ENCODE peak calls at places on chromosomes 7 and 10, in four cellular contexts. One of them, this sample, is unnamed.

GRCh38 chr7:104106106-104106505 is 101.7 kb downstream of the ORC5 start:
- DNase-seq in K562: peak
- DNase-seq in GM12878: no peak
- DNase-seq in A549: no peak
- DNase-seq in this sample: peak

GRCh38 chr7:117112640-117113039 is 159.3 kb downstream of the ST7 start:
- DNase-seq in A549: no peak
- DNase-seq in GM12878: no peak
- DNase-seq in K562: no peak
- DNase-seq in this sample: no peak

GRCh38 chr10:32983333-32983909 is 25.4 kb upstream of the ITGB1 start:
- DNase-seq in A549: peak
- DNase-seq in GM12878: no peak
- DNase-seq in K562: no peak
- DNase-seq in this sample: peak

GRCh38 chr7:43018446-43018845 is 86.3 kb downstream of the MRPL32 start:
- DNase-seq in K562: no peak
- DNase-seq in A549: no peak
- DNase-seq in GM12878: no peak
- DNase-seq in this sample: no peak

GRCh38 chr7:76282344-76283253 is 19.9 kb upstream of the HSPB1 start:
- DNase-seq in A549: no peak
- DNase-seq in GM12878: no peak
- DNase-seq in K562: peak
- DNase-seq in this sample: no peak

GRCh38 chr10:44395396-44395795 is 10.5 kb upstream of the CXCL12 start:
- DNase-seq in K562: no peak
- DNase-seq in A549: no peak
- DNase-seq in GM12878: no peak
- DNase-seq in this sample: no peak

GRCh38 chr7:140316165-140316661 is 82.1 kb downstream of the SLC37A3 start:
- DNase-seq in GM12878: no peak
- DNase-seq in A549: peak
- DNase-seq in K562: peak
- DNase-seq in this sample: no peak

GRCh38 chr10:108454793-108455192 is 1290.3 kb upstream of the SORCS1 start:
- DNase-seq in GM12878: no peak
- DNase-seq in K562: no peak
- DNase-seq in A549: no peak
- DNase-seq in this sample: no peak

GRCh38 chr10:91565241-91565640 is 67.6 kb downstream of the PPP1R3C start:
- DNase-seq in GM12878: no peak
- DNase-seq in A549: no peak
- DNase-seq in K562: no peak
- DNase-seq in this sample: no peak

GRCh38 chr7:51189777-51190176 is 126.8 kb downstream of the COBL start:
- DNase-seq in A549: no peak
- DNase-seq in K562: no peak
- DNase-seq in GM12878: no peak
- DNase-seq in this sample: no peak

GRCh38 chr7:51188987-51189386 is 127.6 kb downstream of the COBL start:
- DNase-seq in GM12878: no peak
- DNase-seq in A549: no peak
- DNase-seq in K562: no peak
- DNase-seq in this sample: no peak

GRCh38 chr7:51182767-51183166 is 133.8 kb downstream of the COBL start:
- DNase-seq in GM12878: no peak
- DNase-seq in A549: no peak
- DNase-seq in K562: no peak
- DNase-seq in this sample: no peak

GRCh38 chr7:51187941-51188340 is 128.7 kb downstream of the COBL start:
- DNase-seq in K562: peak
- DNase-seq in GM12878: no peak
- DNase-seq in A549: peak
- DNase-seq in this sample: no peak

DNA sequence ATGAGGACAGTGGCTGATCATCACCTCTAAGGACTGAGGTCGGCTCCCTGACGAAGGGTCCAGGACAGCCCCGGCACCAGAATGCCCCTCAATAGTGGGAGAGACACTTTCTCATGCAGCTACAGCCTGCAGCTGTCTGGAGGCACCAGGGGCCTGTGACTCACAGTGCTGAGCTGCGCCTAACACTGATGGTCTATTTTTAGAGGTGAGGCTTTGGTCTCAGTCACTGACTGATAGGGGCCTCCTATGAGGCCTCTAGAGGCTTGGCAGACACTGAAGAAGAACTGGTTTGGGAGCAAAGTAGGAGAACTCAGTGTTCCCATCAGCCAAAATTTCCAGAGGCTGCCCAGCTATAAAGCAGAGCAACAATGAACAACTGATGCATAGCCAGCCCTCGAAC is 130.1 kb downstream of the COBL start:
- DNase-seq in GM12878: no peak
- DNase-seq in A549: no peak
- DNase-seq in K562: no peak
- DNase-seq in this sample: no peak
- TF ChIP-seq POLR2AphosphoS2 in GM12878: no peak
- TF ChIP-seq POLR2AphosphoS2 in A549: no peak
- TF ChIP-seq POLR2AphosphoS2 in K562: no peak
- TF ChIP-seq POLR2AphosphoS2 in this sample: no peak

GRCh38 chr7:93117327-93117726 is 452 bp downstream of the SAMD9 start:
- DNase-seq in A549: no peak
- DNase-seq in K562: no peak
- DNase-seq in GM12878: no peak
- DNase-seq in this sample: no peak
- TF ChIP-seq POLR2AphosphoS2 in A549: no peak
- TF ChIP-seq POLR2AphosphoS2 in K562: no peak
- TF ChIP-seq POLR2AphosphoS2 in GM12878: no peak
- TF ChIP-seq POLR2AphosphoS2 in this sample: no peak

GRCh38 chr7:16961650-16962049 is 79.9 kb upstream of the AGR3 start:
- DNase-seq in A549: no peak
- DNase-seq in GM12878: no peak
- DNase-seq in K562: no peak
- DNase-seq in this sample: no peak
- TF ChIP-seq POLR2AphosphoS2 in A549: no peak
- TF ChIP-seq POLR2AphosphoS2 in GM12878: no peak
- TF ChIP-seq POLR2AphosphoS2 in K562: no peak
- TF ChIP-seq POLR2AphosphoS2 in this sample: no peak

GRCh38 chr10:112258407-112258806 is 24.8 kb upstream of the TECTB start:
- DNase-seq in K562: no peak
- DNase-seq in GM12878: no peak
- DNase-seq in A549: no peak
- DNase-seq in this sample: peak

GRCh38 chr10:112260831-112261230 is 22.4 kb upstream of the TECTB start:
- DNase-seq in K562: no peak
- DNase-seq in A549: no peak
- DNase-seq in GM12878: no peak
- DNase-seq in this sample: no peak

GRCh38 chr10:112259688-112260087 is 23.5 kb upstream of the TECTB start:
- DNase-seq in GM12878: no peak
- DNase-seq in K562: no peak
- DNase-seq in A549: no peak
- DNase-seq in this sample: no peak

GRCh38 chr10:112262556-112262955 is 20.6 kb upstream of the TECTB start:
- DNase-seq in A549: no peak
- DNase-seq in GM12878: no peak
- DNase-seq in K562: no peak
- DNase-seq in this sample: no peak

DNA sequence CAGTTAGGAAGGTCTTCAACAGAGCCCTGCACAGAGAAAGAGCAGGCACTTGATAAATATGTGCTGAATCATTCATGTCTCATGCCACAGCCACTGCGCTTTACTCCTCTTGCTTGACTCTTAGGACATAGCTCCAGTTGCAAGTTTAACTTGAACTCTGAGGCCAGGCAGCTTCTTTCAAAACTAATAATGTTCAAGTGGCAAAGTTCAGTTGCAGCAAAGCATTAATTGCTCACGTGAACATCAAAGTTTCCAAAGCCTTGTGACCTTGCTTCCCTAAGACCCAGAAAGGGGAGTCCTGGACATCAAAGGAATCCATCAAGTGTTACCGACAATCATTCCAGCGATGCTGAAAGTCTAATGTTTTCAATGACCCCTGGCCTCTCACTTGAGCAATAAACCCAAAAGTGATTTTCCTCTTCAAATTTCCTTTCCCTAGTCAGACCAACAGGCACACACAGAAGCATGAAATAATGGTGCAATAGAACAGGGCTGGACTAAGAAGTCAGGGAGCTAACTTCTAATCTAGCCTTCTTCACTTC is 21.8 kb upstream of the TECTB start:
- DNase-seq in K562: peak
- DNase-seq in A549: no peak
- DNase-seq in GM12878: no peak
- DNase-seq in this sample: peak
- TF ChIP-seq POLR2AphosphoS2 in K562: no peak
- TF ChIP-seq POLR2AphosphoS2 in A549: no peak
- TF ChIP-seq POLR2AphosphoS2 in GM12878: no peak
- TF ChIP-seq POLR2AphosphoS2 in this sample: no peak

GRCh38 chr7:26365077-26365896 is 73.6 kb downstream of the SNX10 start:
- DNase-seq in A549: peak
- DNase-seq in GM12878: peak
- DNase-seq in K562: peak
- DNase-seq in this sample: peak
- TF ChIP-seq POLR2AphosphoS2 in A549: no peak
- TF ChIP-seq POLR2AphosphoS2 in GM12878: no peak
- TF ChIP-seq POLR2AphosphoS2 in K562: no peak
- TF ChIP-seq POLR2AphosphoS2 in this sample: no peak

GRCh38 chr7:41847171-41847570 is 144.3 kb upstream of the INHBA start:
- DNase-seq in A549: no peak
- DNase-seq in GM12878: no peak
- DNase-seq in K562: no peak
- DNase-seq in this sample: no peak
- TF ChIP-seq POLR2AphosphoS2 in A549: no peak
- TF ChIP-seq POLR2AphosphoS2 in GM12878: no peak
- TF ChIP-seq POLR2AphosphoS2 in K562: no peak
- TF ChIP-seq POLR2AphosphoS2 in this sample: no peak

GRCh38 chr7:47291461-47292051 is 290.4 kb downstream of the TNS3 start:
- DNase-seq in A549: peak
- DNase-seq in GM12878: peak
- DNase-seq in K562: no peak
- DNase-seq in this sample: no peak
- TF ChIP-seq POLR2AphosphoS2 in A549: no peak
- TF ChIP-seq POLR2AphosphoS2 in GM12878: no peak
- TF ChIP-seq POLR2AphosphoS2 in K562: no peak
- TF ChIP-seq POLR2AphosphoS2 in this sample: no peak

GRCh38 chr7:101436226-101436745 is 73.6 kb downstream of the COL26A1 start:
- DNase-seq in GM12878: no peak
- DNase-seq in K562: no peak
- DNase-seq in A549: no peak
- DNase-seq in this sample: no peak

GRCh38 chr7:101432316-101432715 is 69.6 kb downstream of the COL26A1 start:
- DNase-seq in GM12878: no peak
- DNase-seq in K562: no peak
- DNase-seq in A549: no peak
- DNase-seq in this sample: no peak

GRCh38 chr7:101433688-101434087 is 71.0 kb downstream of the COL26A1 start:
- DNase-seq in K562: no peak
- DNase-seq in A549: no peak
- DNase-seq in GM12878: no peak
- DNase-seq in this sample: no peak

GRCh38 chr7:101436857-101437576 is 74.3 kb downstream of the COL26A1 start:
- DNase-seq in A549: peak
- DNase-seq in K562: peak
- DNase-seq in GM12878: no peak
- DNase-seq in this sample: no peak

GRCh38 chr7:101435461-101436225 is 73.0 kb downstream of the COL26A1 start:
- DNase-seq in A549: no peak
- DNase-seq in K562: no peak
- DNase-seq in GM12878: no peak
- DNase-seq in this sample: no peak
- TF ChIP-seq POLR2AphosphoS2 in A549: no peak
- TF ChIP-seq POLR2AphosphoS2 in K562: no peak
- TF ChIP-seq POLR2AphosphoS2 in GM12878: no peak
- TF ChIP-seq POLR2AphosphoS2 in this sample: no peak

DNA sequence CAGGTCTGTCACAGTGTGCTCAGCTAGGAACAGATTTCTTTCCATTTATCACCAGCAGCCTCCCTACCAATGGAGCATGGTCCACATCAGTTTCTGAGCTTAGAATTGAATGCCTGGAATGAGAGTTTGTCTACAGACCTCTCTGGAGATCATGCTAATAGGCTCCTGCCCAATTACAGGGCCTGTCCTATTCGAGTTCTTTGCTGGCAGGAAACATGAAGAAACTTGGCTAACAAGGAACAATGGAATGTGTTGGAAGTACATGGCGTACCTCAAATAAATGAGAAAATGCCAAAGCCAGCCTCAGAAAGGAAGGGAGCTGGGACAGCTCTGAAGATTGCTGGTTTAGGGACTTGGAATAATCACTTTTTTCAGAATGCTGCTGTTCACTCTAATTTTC is 186.0 kb upstream of the AKR1E2 start:
- DNase-seq in GM12878: no peak
- DNase-seq in A549: no peak
- DNase-seq in K562: no peak
- DNase-seq in this sample: no peak
- TF ChIP-seq POLR2AphosphoS2 in GM12878: no peak
- TF ChIP-seq POLR2AphosphoS2 in A549: no peak
- TF ChIP-seq POLR2AphosphoS2 in K562: no peak
- TF ChIP-seq POLR2AphosphoS2 in this sample: no peak

This sample was measured in HepG2.